ENCODE peak calls at places on chromosomes 2 and 18, in seven cellular contexts. A, H, K, D, C, Z and M are unnamed samples.

GRCh38 chr2:212424090-212424489 is 114.5 kb downstream of the ERBB4 start:
- DNase-seq in H (no peak), D (no peak), A (no peak), C (no peak), K (no peak), Z (no peak), M (no peak)

GRCh38 chr2:138182913-138183312 is 218.6 kb downstream of the HNMT start:
- DNase-seq in K (no peak), A (no peak), Z (peak), D (no peak), C (no peak), H (no peak), M (no peak)

GRCh38 chr18:2921778-2922177 is 75.0 kb downstream of the EMILIN2 start:
- DNase-seq in C (no peak), K (no peak), H (no peak), D (no peak), Z (no peak), A (no peak), M (no peak)

GRCh38 chr2:241813806-241814570 is 5.0 kb downstream of the NEU4 start:
- DNase-seq in C (no peak), H (no peak), A (no peak), K (no peak), Z (no peak), D (no peak), M (no peak)

GRCh38 chr18:8496186-8496585 is 113.1 kb upstream of the RAB12 start:
- DNase-seq in Z (peak), D (no peak), C (no peak), H (no peak), K (no peak), A (no peak), M (peak)

GRCh38 chr2:159195719-159196118 is 90.8 kb downstream of the WDSUB1 start:
- DNase-seq in D (no peak), Z (no peak), A (no peak), K (no peak), H (no peak), C (peak), M (no peak)

GRCh38 chr2:88190808-88191721 is 20.9 kb downstream of the THNSL2 start:
- DNase-seq in C (no peak), D (peak), A (no peak), K (peak), H (no peak), Z (peak), M (peak)

GRCh38 chr18:79275992-79276391 is 119.7 kb upstream of the NFATC1 start:
- DNase-seq in K (no peak), C (no peak), D (no peak), Z (peak), A (no peak), H (no peak), M (no peak)

GRCh38 chr2:130896813-130897212 is 60.1 kb downstream of the ARHGEF4 start:
- DNase-seq in Z (no peak), C (no peak), K (no peak), D (no peak), H (no peak), A (no peak), M (no peak)

GRCh38 chr2:7018767-7019166 is 101.6 kb downstream of the RNF144A start:
- DNase-seq in K (no peak), H (no peak), Z (no peak), A (no peak), D (no peak), C (no peak), M (no peak)

GRCh38 chr2:140183056-140183765 is 1403.0 kb upstream of the NXPH2 start:
- DNase-seq in K (no peak), D (no peak), C (no peak), A (no peak), Z (no peak), H (no peak), M (no peak)

GRCh38 chr2:86195055-86195807 is at the start of gene IMMT:
- DNase-seq in K (peak), C (peak), Z (peak), D (peak), H (peak), A (peak), M (peak)

GRCh38 chr2:121902171-121902591 is 146.7 kb downstream of the TSN start:
- DNase-seq in C (no peak), A (no peak), Z (no peak), K (no peak), D (no peak), H (peak), M (no peak)

GRCh38 chr2:159227467-159227866 is 59.0 kb downstream of the WDSUB1 start:
- DNase-seq in A (no peak), H (no peak), C (no peak), K (no peak), Z (no peak), D (no peak), M (no peak)

GRCh38 chr2:100822587-100823248 is 2.8 kb downstream of the NPAS2 start:
- DNase-seq in K (no peak), H (no peak), A (no peak), D (no peak), C (no peak), Z (peak), M (peak)

GRCh38 chr2:3290655-3291054 is 87.0 kb downstream of the EIPR1 start:
- DNase-seq in A (no peak), D (no peak), K (no peak), Z (no peak), H (peak), C (no peak), M (no peak)

GRCh38 chr18:36129300-36130038 is at the start of the genes ELP2 and SLC39A6:
- DNase-seq in Z (peak), A (peak), C (peak), K (peak), D (peak), H (peak), M (peak)

GRCh38 chr2:126971481-126972271 is 73.0 kb downstream of the TEX51 start:
- DNase-seq in H (peak), C (peak), Z (peak), D (peak), K (peak), A (peak), M (peak)

GRCh38 chr18:77071061-77071460 is 61.5 kb downstream of the MBP start:
- DNase-seq in C (no peak), Z (no peak), H (no peak), A (no peak), D (no peak), K (no peak), M (no peak)

GRCh38 chr18:35661483-35662146 is 80.1 kb downstream of the GALNT1 start:
- DNase-seq in H (no peak), K (peak), A (no peak), C (no peak), D (peak), Z (no peak), M (no peak)

GRCh38 chr2:178928077-178928476 is 120.9 kb upstream of the TTN start:
- DNase-seq in H (no peak), C (no peak), K (no peak), D (no peak), A (no peak), Z (no peak), M (no peak)

GRCh38 chr2:151230627-151231026 is 31.0 kb downstream of the RBM43 start:
- DNase-seq in H (no peak), Z (peak), C (no peak), K (no peak), D (no peak), A (no peak), M (no peak)

GRCh38 chr18:73638709-73639108 is 508.9 kb downstream of the FBXO15 start:
- DNase-seq in C (no peak), K (no peak), D (no peak), A (no peak), H (no peak), Z (peak), M (peak)

GRCh38 chr2:188609321-188610049 is 317.8 kb downstream of the GULP1 start:
- DNase-seq in D (no peak), K (no peak), Z (peak), C (no peak), A (no peak), H (no peak), M (peak)

GRCh38 chr2:209476367-209477191 is 52.7 kb downstream of the MAP2 start:
- DNase-seq in C (peak), D (peak), A (no peak), H (no peak), Z (peak), K (peak), M (peak)

GRCh38 chr18:70998490-70998889 is 709.6 kb downstream of the SOCS6 start:
- DNase-seq in C (no peak), D (no peak), Z (peak), K (no peak), H (no peak), A (no peak), M (no peak)

GRCh38 chr2:1848599-1848995 is 104.3 kb upstream of the PXDN start:
- DNase-seq in Z (no peak), C (peak), D (no peak), H (no peak), A (no peak), K (peak), M (no peak)

GRCh38 chr2:38605298-38605830 is 2.6 kb upstream of the HNRNPLL start:
- DNase-seq in A (no peak), D (no peak), C (no peak), H (no peak), Z (no peak), K (no peak), M (no peak)

GRCh38 chr2:207408086-207408794 is 121.5 kb upstream of the CREB1 start:
- DNase-seq in Z (peak), C (no peak), D (peak), H (no peak), A (no peak), K (peak), M (peak)

GRCh38 chr18:68150976-68151375 is 563.9 kb downstream of the TMX3 start:
- DNase-seq in Z (no peak), D (no peak), K (peak), H (no peak), C (no peak), A (no peak), M (no peak)

GRCh38 chr18:74791501-74792188 is 194.0 kb downstream of the ZNF407 start:
- DNase-seq in A (no peak), C (no peak), Z (peak), K (no peak), H (no peak), D (no peak), M (peak)

GRCh38 chr2:96819101-96819875 is 3.2 kb downstream of the CNNM3 start:
- DNase-seq in C (no peak), A (no peak), Z (no peak), K (peak), D (no peak), H (no peak), M (no peak)

GRCh38 chr2:224934542-224935188 is 107.6 kb downstream of the DOCK10 start:
- DNase-seq in D (no peak), C (no peak), H (no peak), Z (peak), A (no peak), K (no peak), M (peak)

GRCh38 chr2:56476509-56477071 is 292.8 kb downstream of the CCDC85A start:
- DNase-seq in D (peak), H (no peak), K (peak), A (no peak), Z (no peak), C (no peak), M (no peak)

GRCh38 chr18:64974378-64975125 is 776.3 kb upstream of the CDH7 start:
- DNase-seq in A (no peak), D (peak), Z (no peak), H (no peak), K (no peak), C (no peak), M (no peak)

GRCh38 chr18:32295604-32296003 is 105.8 kb downstream of the MEP1B start:
- DNase-seq in C (no peak), K (no peak), Z (no peak), A (no peak), H (no peak), D (no peak), M (no peak)

GRCh38 chr18:76588591-76589303 is 93.7 kb upstream of the ZNF516 start:
- DNase-seq in C (no peak), A (no peak), D (no peak), H (no peak), Z (no peak), K (no peak), M (no peak)

GRCh38 chr2:19802088-19802806 is 99.5 kb downstream of the TTC32 start:
- DNase-seq in C (no peak), Z (peak), A (no peak), H (no peak), K (no peak), D (no peak), M (no peak)

GRCh38 chr2:206004004-206004693 is 81.8 kb downstream of the INO80D start:
- DNase-seq in C (no peak), Z (peak), H (no peak), K (no peak), A (no peak), D (no peak), M (no peak)